ENCODE peak calls at places on chromosomes 1 and 21, in four cellular contexts. One of them, this sample, is unnamed.

GRCh38 chr1:43197343-43198127 is 25.4 kb downstream of the CFAP57 start:
- DNase-seq in HCT116: no peak
- DNase-seq in endothelial cell of umbilical vein: no peak
- DNase-seq in IMR-90: no peak
- DNase-seq in this sample: no peak

GRCh38 chr1:147541672-147542548 is 609 bp downstream of the BCL9 start:
- DNase-seq in HCT116: no peak
- DNase-seq in endothelial cell of umbilical vein: no peak
- DNase-seq in IMR-90: peak
- DNase-seq in this sample: peak

GRCh38 chr1:64038965-64039926 is 164.2 kb upstream of the UBE2U start:
- DNase-seq in HCT116: peak
- DNase-seq in IMR-90: peak
- DNase-seq in endothelial cell of umbilical vein: peak
- DNase-seq in this sample: peak

GRCh38 chr1:12047120-12047876 is 15.8 kb upstream of the TNFRSF8 start:
- DNase-seq in IMR-90: peak
- DNase-seq in HCT116: no peak
- DNase-seq in endothelial cell of umbilical vein: no peak
- DNase-seq in this sample: peak

GRCh38 chr1:12296623-12297022 is 66.8 kb downstream of the VPS13D start:
- DNase-seq in endothelial cell of umbilical vein: peak
- DNase-seq in IMR-90: peak
- DNase-seq in HCT116: no peak
- DNase-seq in this sample: no peak

GRCh38 chr1:118151312-118151937 is 33.6 kb downstream of the SPAG17 start:
- DNase-seq in IMR-90: peak
- DNase-seq in HCT116: peak
- DNase-seq in endothelial cell of umbilical vein: peak
- DNase-seq in this sample: peak

GRCh38 chr1:83827731-83828130 is 171.2 kb downstream of the TTLL7 start:
- DNase-seq in HCT116: no peak
- DNase-seq in endothelial cell of umbilical vein: no peak
- DNase-seq in IMR-90: no peak
- DNase-seq in this sample: no peak

GRCh38 chr1:235180916-235181315 is 19.9 kb upstream of the RBM34 start:
- DNase-seq in IMR-90: no peak
- DNase-seq in HCT116: no peak
- DNase-seq in endothelial cell of umbilical vein: no peak
- DNase-seq in this sample: no peak

GRCh38 chr1:167158095-167158812 is 62.4 kb upstream of the POU2F1 start:
- DNase-seq in HCT116: no peak
- DNase-seq in IMR-90: no peak
- DNase-seq in endothelial cell of umbilical vein: no peak
- DNase-seq in this sample: no peak

GRCh38 chr1:70762386-70762785 is 285.2 kb downstream of the PTGER3 start:
- DNase-seq in HCT116: no peak
- DNase-seq in endothelial cell of umbilical vein: no peak
- DNase-seq in IMR-90: no peak
- DNase-seq in this sample: no peak

GRCh38 chr21:20538039-20538658 is 460.1 kb upstream of the NCAM2 start:
- DNase-seq in IMR-90: no peak
- DNase-seq in HCT116: no peak
- DNase-seq in endothelial cell of umbilical vein: no peak
- DNase-seq in this sample: no peak

GRCh38 chr1:157482717-157483116 is 69.6 kb downstream of the FCRL5 start:
- DNase-seq in IMR-90: no peak
- DNase-seq in HCT116: no peak
- DNase-seq in endothelial cell of umbilical vein: no peak
- DNase-seq in this sample: no peak

GRCh38 chr1:186620951-186621350 is 59.3 kb downstream of the PTGS2 start:
- DNase-seq in IMR-90: peak
- DNase-seq in endothelial cell of umbilical vein: no peak
- DNase-seq in HCT116: no peak
- DNase-seq in this sample: peak

GRCh38 chr1:186615332-186615731 is 64.9 kb downstream of the PTGS2 start:
- DNase-seq in IMR-90: no peak
- DNase-seq in endothelial cell of umbilical vein: no peak
- DNase-seq in HCT116: no peak
- DNase-seq in this sample: no peak

GRCh38 chr1:186623547-186623946 is 56.7 kb downstream of the PTGS2 start:
- DNase-seq in HCT116: no peak
- DNase-seq in IMR-90: no peak
- DNase-seq in endothelial cell of umbilical vein: no peak
- DNase-seq in this sample: no peak

GRCh38 chr1:186617860-186618780 is 62.1 kb downstream of the PTGS2 start:
- DNase-seq in HCT116: no peak
- DNase-seq in IMR-90: no peak
- DNase-seq in endothelial cell of umbilical vein: no peak
- DNase-seq in this sample: peak

DNA sequence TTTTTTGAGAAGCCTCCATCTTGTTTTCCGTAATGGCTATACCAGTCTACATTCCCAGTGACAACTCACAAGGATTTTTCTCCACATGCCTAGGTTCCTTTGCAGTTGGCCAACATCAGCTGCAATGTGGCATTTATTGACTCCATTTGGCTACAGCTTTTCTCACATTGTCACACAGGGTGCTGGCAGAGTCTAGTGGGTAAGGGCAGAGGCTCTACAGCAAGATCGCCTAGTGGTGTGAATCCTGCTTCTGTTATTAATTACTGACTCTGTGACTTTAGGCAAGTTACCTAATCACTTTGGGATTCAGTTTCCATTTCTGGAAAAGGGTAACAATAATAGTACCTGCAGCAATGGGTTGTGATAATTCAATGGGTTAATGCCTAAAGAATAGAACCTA is 59.7 kb downstream of the PTGS2 start:
- DNase-seq in endothelial cell of umbilical vein: no peak
- DNase-seq in IMR-90: no peak
- DNase-seq in HCT116: no peak
- DNase-seq in this sample: no peak
- H3K27ac ChIP-seq in endothelial cell of umbilical vein: no peak
- H3K27ac ChIP-seq in IMR-90: no peak
- H3K27ac ChIP-seq in HCT116: no peak
- H3K27ac ChIP-seq in this sample: no peak

GRCh38 chr1:156055649-156056048 is 1.1 kb downstream of the LAMTOR2 start:
- DNase-seq in endothelial cell of umbilical vein: no peak
- DNase-seq in HCT116: no peak
- DNase-seq in IMR-90: no peak
- DNase-seq in this sample: no peak

GRCh38 chr1:156053770-156054499 is at the start of gene UBQLN4:
- DNase-seq in HCT116: peak
- DNase-seq in IMR-90: peak
- DNase-seq in endothelial cell of umbilical vein: peak
- DNase-seq in this sample: peak

GRCh38 chr1:156055343-156055645 is 712 bp downstream of the LAMTOR2 start:
- DNase-seq in IMR-90: no peak
- DNase-seq in HCT116: no peak
- DNase-seq in endothelial cell of umbilical vein: no peak
- DNase-seq in this sample: no peak

GRCh38 chr1:156052862-156053769 is 482 bp downstream of the UBQLN4 start:
- DNase-seq in IMR-90: peak
- DNase-seq in endothelial cell of umbilical vein: peak
- DNase-seq in HCT116: peak
- DNase-seq in this sample: peak

DNA sequence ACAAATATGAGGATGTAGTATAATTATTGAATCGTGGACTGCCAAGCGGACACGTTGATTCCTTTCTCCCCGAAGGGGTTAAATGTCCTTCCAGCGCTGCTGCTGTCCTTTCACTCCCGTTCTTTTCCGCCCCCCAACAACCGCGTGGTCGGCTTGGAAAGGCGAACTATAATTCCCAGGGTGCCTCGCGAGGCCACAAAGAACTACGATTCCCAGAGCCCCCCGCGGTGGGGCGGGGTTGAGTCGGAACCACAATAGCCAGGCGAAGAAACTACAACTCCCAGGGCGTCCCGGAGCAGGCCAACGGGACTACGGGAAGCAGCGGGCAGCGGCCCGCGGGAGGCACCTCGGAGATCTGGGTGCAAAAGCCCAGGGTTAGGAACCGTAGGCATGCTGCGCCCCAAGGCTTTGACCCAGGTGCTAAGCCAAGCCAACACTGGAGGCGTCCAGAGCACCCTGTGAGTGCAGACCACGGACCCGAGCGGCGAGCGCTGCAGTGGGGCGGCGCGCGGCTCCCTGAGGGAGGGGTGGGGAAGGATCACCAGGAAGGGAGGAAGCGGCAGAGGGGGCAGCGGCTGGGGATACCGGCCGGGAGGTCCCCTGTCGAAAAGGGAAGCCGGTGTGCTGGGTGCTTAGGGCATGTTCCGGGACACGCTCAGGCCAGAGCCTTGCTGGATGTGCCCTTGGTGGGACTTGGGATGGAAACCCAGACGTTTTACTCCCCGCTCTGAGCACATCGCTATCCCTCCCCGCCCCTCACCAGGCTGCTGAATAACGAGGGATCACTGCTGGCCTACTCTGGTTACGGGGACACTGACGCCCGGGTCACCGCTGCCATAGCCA is at the start of gene LAMTOR2:
- DNase-seq in IMR-90: peak
- DNase-seq in endothelial cell of umbilical vein: peak
- DNase-seq in HCT116: peak
- DNase-seq in this sample: peak
- TF ChIP-seq CTCF in IMR-90: no peak
- TF ChIP-seq CTCF in endothelial cell of umbilical vein: no peak
- TF ChIP-seq CTCF in HCT116: no peak
- TF ChIP-seq CTCF in this sample: no peak

DNA sequence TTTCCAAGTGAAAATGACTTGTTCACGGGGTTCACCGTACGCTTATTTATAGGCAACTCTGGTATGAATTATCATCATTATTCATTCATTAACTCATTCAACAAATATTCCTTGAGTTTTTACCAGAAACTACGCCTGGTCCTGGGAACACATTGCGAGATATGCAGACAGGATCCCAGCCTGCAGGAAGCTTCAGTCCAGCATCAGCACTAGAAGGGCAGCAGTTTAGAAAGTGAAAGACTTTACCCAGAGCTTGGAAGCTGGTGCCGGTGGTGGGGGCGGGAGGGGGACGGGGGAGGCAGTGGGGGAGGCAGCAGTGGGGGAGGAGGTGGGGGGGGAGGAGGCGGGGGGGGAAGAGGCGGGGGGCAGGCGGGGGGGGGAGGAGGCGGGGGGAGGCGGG is 55.9 kb downstream of the SETD4 start:
- DNase-seq in IMR-90: peak
- DNase-seq in HCT116: no peak
- DNase-seq in endothelial cell of umbilical vein: no peak
- DNase-seq in this sample: no peak
- H2AFZ ChIP-seq in IMR-90: no peak
- H2AFZ ChIP-seq in HCT116: no peak
- H2AFZ ChIP-seq in endothelial cell of umbilical vein: no peak
- H2AFZ ChIP-seq in this sample: no peak

GRCh38 chr1:9850442-9851162 is 26.8 kb upstream of the CLSTN1 start:
- DNase-seq in endothelial cell of umbilical vein: no peak
- DNase-seq in IMR-90: no peak
- DNase-seq in HCT116: no peak
- DNase-seq in this sample: no peak
- H3K27ac ChIP-seq in endothelial cell of umbilical vein: no peak
- H3K27ac ChIP-seq in IMR-90: no peak
- H3K27ac ChIP-seq in HCT116: no peak
- H3K27ac ChIP-seq in this sample: no peak

GRCh38 chr1:160538985-160539651 is 16.1 kb upstream of the SLAMF6 start:
- DNase-seq in endothelial cell of umbilical vein: no peak
- DNase-seq in HCT116: no peak
- DNase-seq in IMR-90: no peak
- DNase-seq in this sample: peak

GRCh38 chr1:160539896-160540858 is 17.1 kb upstream of the SLAMF6 start:
- DNase-seq in endothelial cell of umbilical vein: peak
- DNase-seq in IMR-90: no peak
- DNase-seq in HCT116: no peak
- DNase-seq in this sample: peak

GRCh38 chr1:160540859-160541233 is 17.8 kb upstream of the SLAMF6 start:
- DNase-seq in endothelial cell of umbilical vein: no peak
- DNase-seq in HCT116: no peak
- DNase-seq in IMR-90: no peak
- DNase-seq in this sample: no peak

GRCh38 chr1:160534823-160535605 is 12.0 kb upstream of the SLAMF6 start:
- DNase-seq in IMR-90: no peak
- DNase-seq in HCT116: no peak
- DNase-seq in endothelial cell of umbilical vein: no peak
- DNase-seq in this sample: no peak

DNA sequence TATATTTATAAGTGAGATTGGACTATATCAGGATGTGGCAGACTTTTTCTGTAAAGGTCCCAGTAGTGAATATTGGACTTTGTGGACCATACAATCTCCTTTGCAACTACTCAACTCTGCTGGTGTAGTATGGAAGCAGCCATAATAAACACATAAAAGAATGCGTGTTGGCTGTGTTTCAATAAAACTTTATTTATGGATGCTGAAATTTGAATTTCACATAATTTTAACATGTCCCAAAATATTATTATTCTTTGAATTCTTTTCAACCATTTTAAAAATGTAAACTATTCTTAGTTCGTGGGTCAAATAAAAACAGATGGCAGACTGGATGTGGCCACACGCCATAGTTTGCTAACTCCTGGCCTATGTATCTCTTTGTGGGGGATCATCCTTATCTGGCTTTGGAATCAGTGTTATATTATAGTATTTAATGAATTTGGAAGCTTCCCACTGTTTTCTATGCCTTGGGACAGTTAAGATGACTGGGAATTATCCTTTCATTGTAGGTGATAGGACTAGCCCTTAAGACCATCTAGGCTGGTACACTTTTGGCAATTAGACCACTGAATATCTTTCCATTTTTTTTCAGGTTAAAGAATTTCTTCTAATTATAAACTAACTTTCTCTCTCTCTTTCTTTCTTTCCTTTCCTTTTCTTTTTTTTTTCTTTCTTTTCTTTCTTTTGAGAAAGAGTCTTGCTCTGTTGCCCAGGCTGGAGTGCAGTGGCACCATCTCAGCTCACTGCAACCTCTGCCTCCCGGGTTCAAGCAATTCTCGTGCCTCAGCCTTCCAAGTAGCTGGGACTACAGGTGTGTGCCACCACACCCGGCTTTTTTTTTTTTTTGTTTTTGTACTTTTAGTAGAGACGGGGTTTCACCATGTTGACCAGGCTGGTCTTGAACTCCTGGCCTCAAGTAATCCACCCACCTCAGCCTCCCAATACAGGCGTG is 14.9 kb upstream of the SLAMF6 start:
- DNase-seq in endothelial cell of umbilical vein: no peak
- DNase-seq in IMR-90: no peak
- DNase-seq in HCT116: no peak
- DNase-seq in this sample: no peak
- TF ChIP-seq CTCF in endothelial cell of umbilical vein: no peak
- TF ChIP-seq CTCF in IMR-90: no peak
- TF ChIP-seq CTCF in HCT116: no peak
- TF ChIP-seq CTCF in this sample: no peak

DNA sequence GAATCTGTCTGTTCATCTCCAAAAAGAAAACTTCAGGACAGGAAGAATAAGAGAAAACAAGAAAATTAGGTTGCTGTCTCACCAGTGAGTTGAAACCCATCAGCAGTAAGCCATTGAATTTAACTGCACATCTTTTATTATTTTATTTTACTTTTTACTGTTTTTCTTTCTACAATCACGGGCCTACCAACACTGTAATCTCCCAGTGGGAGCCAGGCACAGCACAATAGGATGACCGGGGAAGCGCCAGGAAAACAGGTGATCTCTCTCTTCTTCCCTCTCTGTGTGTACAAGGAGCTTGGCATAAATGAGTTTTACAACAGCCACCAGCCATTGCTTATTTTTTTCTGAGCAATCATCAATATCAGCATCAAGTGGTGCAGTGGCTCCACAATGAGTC is 113.1 kb upstream of the ESRRG start:
- DNase-seq in HCT116: no peak
- DNase-seq in endothelial cell of umbilical vein: no peak
- DNase-seq in IMR-90: no peak
- DNase-seq in this sample: no peak
- H2AFZ ChIP-seq in HCT116: no peak
- H2AFZ ChIP-seq in endothelial cell of umbilical vein: no peak
- H2AFZ ChIP-seq in IMR-90: no peak
- H2AFZ ChIP-seq in this sample: no peak

GRCh38 chr1:203168256-203168786 is 7.3 kb downstream of the MYBPH start:
- DNase-seq in HCT116: no peak
- DNase-seq in endothelial cell of umbilical vein: no peak
- DNase-seq in IMR-90: no peak
- DNase-seq in this sample: no peak
- H3K27ac ChIP-seq in HCT116: no peak
- H3K27ac ChIP-seq in endothelial cell of umbilical vein: no peak
- H3K27ac ChIP-seq in IMR-90: no peak
- H3K27ac ChIP-seq in this sample: no peak

This sample was measured in MM.1S.